ENCODE peak calls at places on chromosomes 2 and 18, in nine cellular contexts. One of them, this sample, is unnamed. For H3K4me1, the result is how much of the 10 kb centered on the place peaks cover.

GRCh38 chr18:49447810-49448745 is 12.4 kb downstream of the DYM start:
- DNase-seq in pancreas: no peak
- DNase-seq in ascending aorta: no peak
- DNase-seq in fibroblast of lung: peak
- DNase-seq in adrenal gland: peak
- DNase-seq in upper lobe of right lung: no peak
- DNase-seq in body of pancreas: no peak
- DNase-seq in ovary: no peak
- DNase-seq in mammary epithelial cell: peak
- DNase-seq in this sample: no peak

GRCh38 chr2:73134471-73134870 is 21.7 kb upstream of the RAB11FIP5 start:
- DNase-seq in fibroblast of lung: no peak
- DNase-seq in mammary epithelial cell: no peak
- DNase-seq in adrenal gland: no peak
- DNase-seq in body of pancreas: no peak
- DNase-seq in ascending aorta: no peak
- DNase-seq in pancreas: no peak
- DNase-seq in upper lobe of right lung: no peak
- DNase-seq in ovary: no peak
- DNase-seq in this sample: no peak

GRCh38 chr2:236879416-236879963 is 206.2 kb upstream of the COPS8 start:
- DNase-seq in pancreas: no peak
- DNase-seq in adrenal gland: no peak
- DNase-seq in mammary epithelial cell: no peak
- DNase-seq in upper lobe of right lung: no peak
- DNase-seq in fibroblast of lung: no peak
- DNase-seq in ovary: no peak
- DNase-seq in body of pancreas: no peak
- DNase-seq in ascending aorta: no peak
- DNase-seq in this sample: peak

GRCh38 chr2:43609304-43609883 is 13.6 kb upstream of the THADA start:
- DNase-seq in mammary epithelial cell: peak
- DNase-seq in pancreas: no peak
- DNase-seq in upper lobe of right lung: no peak
- DNase-seq in ovary: no peak
- DNase-seq in adrenal gland: peak
- DNase-seq in ascending aorta: no peak
- DNase-seq in fibroblast of lung: peak
- DNase-seq in body of pancreas: peak
- DNase-seq in this sample: peak

GRCh38 chr2:20584045-20584636 is 66.8 kb downstream of the HS1BP3 start:
- DNase-seq in body of pancreas: no peak
- DNase-seq in ascending aorta: no peak
- DNase-seq in ovary: no peak
- DNase-seq in mammary epithelial cell: peak
- DNase-seq in fibroblast of lung: no peak
- DNase-seq in pancreas: no peak
- DNase-seq in upper lobe of right lung: peak
- DNase-seq in adrenal gland: peak
- DNase-seq in this sample: no peak

GRCh38 chr18:2534906-2535305 is 36.4 kb downstream of the METTL4 start:
- DNase-seq in ascending aorta: no peak
- DNase-seq in pancreas: no peak
- DNase-seq in fibroblast of lung: no peak
- DNase-seq in upper lobe of right lung: no peak
- DNase-seq in adrenal gland: no peak
- DNase-seq in body of pancreas: no peak
- DNase-seq in mammary epithelial cell: no peak
- DNase-seq in ovary: no peak
- DNase-seq in this sample: no peak

GRCh38 chr2:44433841-44434240 is 72.1 kb downstream of the CAMKMT start:
- DNase-seq in body of pancreas: no peak
- DNase-seq in ascending aorta: no peak
- DNase-seq in mammary epithelial cell: peak
- DNase-seq in adrenal gland: no peak
- DNase-seq in fibroblast of lung: no peak
- DNase-seq in upper lobe of right lung: no peak
- DNase-seq in ovary: no peak
- DNase-seq in pancreas: no peak
- DNase-seq in this sample: no peak

GRCh38 chr2:15673919-15674636 is 82.4 kb downstream of the DDX1 start:
- DNase-seq in upper lobe of right lung: no peak
- DNase-seq in mammary epithelial cell: no peak
- DNase-seq in adrenal gland: no peak
- DNase-seq in ascending aorta: no peak
- DNase-seq in pancreas: no peak
- DNase-seq in fibroblast of lung: peak
- DNase-seq in ovary: no peak
- DNase-seq in body of pancreas: peak
- DNase-seq in this sample: no peak

GRCh38 chr2:69616755-69617154 is 26.8 kb downstream of the AAK1 start:
- DNase-seq in ovary: no peak
- DNase-seq in ascending aorta: no peak
- DNase-seq in fibroblast of lung: no peak
- DNase-seq in pancreas: no peak
- DNase-seq in upper lobe of right lung: no peak
- DNase-seq in adrenal gland: no peak
- DNase-seq in body of pancreas: no peak
- DNase-seq in mammary epithelial cell: peak
- DNase-seq in this sample: no peak

GRCh38 chr2:113148606-113149552 is 21.5 kb downstream of the IL1RN start:
- DNase-seq in body of pancreas: no peak
- DNase-seq in adrenal gland: no peak
- DNase-seq in upper lobe of right lung: no peak
- DNase-seq in mammary epithelial cell: peak
- DNase-seq in pancreas: no peak
- DNase-seq in ovary: no peak
- DNase-seq in ascending aorta: no peak
- DNase-seq in fibroblast of lung: no peak
- DNase-seq in this sample: no peak

GRCh38 chr2:58215429-58215828 is 25.7 kb downstream of the FANCL start:
- DNase-seq in mammary epithelial cell: no peak
- DNase-seq in fibroblast of lung: peak
- DNase-seq in upper lobe of right lung: no peak
- DNase-seq in ascending aorta: no peak
- DNase-seq in adrenal gland: peak
- DNase-seq in ovary: no peak
- DNase-seq in pancreas: no peak
- DNase-seq in body of pancreas: peak
- DNase-seq in this sample: no peak

GRCh38 chr18:45835057-45835634 is 9.7 kb downstream of the SIGLEC15 start:
- DNase-seq in adrenal gland: no peak
- DNase-seq in fibroblast of lung: no peak
- DNase-seq in ovary: no peak
- DNase-seq in body of pancreas: no peak
- DNase-seq in upper lobe of right lung: no peak
- DNase-seq in ascending aorta: no peak
- DNase-seq in mammary epithelial cell: no peak
- DNase-seq in pancreas: no peak
- DNase-seq in this sample: no peak

GRCh38 chr18:45837283-45838070 is 12.0 kb downstream of the SIGLEC15 start:
- DNase-seq in ascending aorta: no peak
- DNase-seq in mammary epithelial cell: no peak
- DNase-seq in ovary: no peak
- DNase-seq in fibroblast of lung: peak
- DNase-seq in upper lobe of right lung: peak
- DNase-seq in body of pancreas: peak
- DNase-seq in pancreas: no peak
- DNase-seq in adrenal gland: peak
- DNase-seq in this sample: no peak

GRCh38 chr18:45834303-45834702 is 8.8 kb downstream of the SIGLEC15 start:
- DNase-seq in upper lobe of right lung: no peak
- DNase-seq in ovary: no peak
- DNase-seq in mammary epithelial cell: no peak
- DNase-seq in body of pancreas: no peak
- DNase-seq in adrenal gland: no peak
- DNase-seq in fibroblast of lung: no peak
- DNase-seq in ascending aorta: no peak
- DNase-seq in pancreas: no peak
- DNase-seq in this sample: no peak

GRCh38 chr18:45838302-45839070 is 13.0 kb downstream of the SIGLEC15 start:
- DNase-seq in mammary epithelial cell: no peak
- DNase-seq in fibroblast of lung: no peak
- DNase-seq in pancreas: peak
- DNase-seq in adrenal gland: no peak
- DNase-seq in upper lobe of right lung: no peak
- DNase-seq in ascending aorta: no peak
- DNase-seq in ovary: no peak
- DNase-seq in body of pancreas: no peak
- DNase-seq in this sample: no peak

GRCh38 chr18:45836242-45837215 is 11.1 kb downstream of the SIGLEC15 start:
- DNase-seq in body of pancreas: no peak
- DNase-seq in upper lobe of right lung: no peak
- DNase-seq in mammary epithelial cell: no peak
- DNase-seq in fibroblast of lung: no peak
- DNase-seq in ovary: no peak
- DNase-seq in ascending aorta: no peak
- DNase-seq in adrenal gland: no peak
- DNase-seq in pancreas: no peak
- DNase-seq in this sample: no peak
- TF ChIP-seq CTCF in body of pancreas: no peak
- TF ChIP-seq CTCF in upper lobe of right lung: no peak
- TF ChIP-seq CTCF in mammary epithelial cell: no peak
- TF ChIP-seq CTCF in fibroblast of lung: no peak
- TF ChIP-seq CTCF in ovary: no peak
- TF ChIP-seq CTCF in ascending aorta: no peak
- TF ChIP-seq CTCF in adrenal gland: no peak
- TF ChIP-seq CTCF in pancreas: no peak
- TF ChIP-seq CTCF in this sample: no peak

GRCh38 chr2:40282428-40282827 is 169.5 kb downstream of the SLC8A1 start:
- DNase-seq in ascending aorta: no peak
- DNase-seq in pancreas: no peak
- DNase-seq in body of pancreas: no peak
- DNase-seq in mammary epithelial cell: no peak
- DNase-seq in fibroblast of lung: peak
- DNase-seq in ovary: no peak
- DNase-seq in upper lobe of right lung: no peak
- DNase-seq in adrenal gland: no peak
- DNase-seq in this sample: no peak
- H3K4me1 ChIP-seq in ascending aorta: under half
- H3K4me1 ChIP-seq in pancreas: under half
- H3K4me1 ChIP-seq in body of pancreas: under half
- H3K4me1 ChIP-seq in mammary epithelial cell: under half
- H3K4me1 ChIP-seq in fibroblast of lung: under half
- H3K4me1 ChIP-seq in ovary: under half
- H3K4me1 ChIP-seq in upper lobe of right lung: under half
- H3K4me1 ChIP-seq in adrenal gland: under half
- H3K4me1 ChIP-seq in this sample: under half

GRCh38 chr2:31413025-31413424 is 1.5 kb downstream of the XDH start:
- DNase-seq in fibroblast of lung: peak
- DNase-seq in ascending aorta: no peak
- DNase-seq in ovary: no peak
- DNase-seq in upper lobe of right lung: no peak
- DNase-seq in body of pancreas: no peak
- DNase-seq in pancreas: no peak
- DNase-seq in adrenal gland: no peak
- DNase-seq in mammary epithelial cell: no peak
- DNase-seq in this sample: no peak

GRCh38 chr2:31414601-31415241 is at the start of gene XDH:
- DNase-seq in ascending aorta: no peak
- DNase-seq in pancreas: no peak
- DNase-seq in adrenal gland: no peak
- DNase-seq in ovary: no peak
- DNase-seq in fibroblast of lung: no peak
- DNase-seq in body of pancreas: peak
- DNase-seq in mammary epithelial cell: peak
- DNase-seq in upper lobe of right lung: no peak
- DNase-seq in this sample: no peak

GRCh38 chr2:31415421-31415820 is 879 bp upstream of the XDH start:
- DNase-seq in adrenal gland: no peak
- DNase-seq in body of pancreas: no peak
- DNase-seq in upper lobe of right lung: no peak
- DNase-seq in ovary: no peak
- DNase-seq in ascending aorta: no peak
- DNase-seq in fibroblast of lung: no peak
- DNase-seq in mammary epithelial cell: no peak
- DNase-seq in pancreas: no peak
- DNase-seq in this sample: no peak

GRCh38 chr2:31411771-31412170 is 2.8 kb downstream of the XDH start:
- DNase-seq in ovary: no peak
- DNase-seq in mammary epithelial cell: peak
- DNase-seq in body of pancreas: no peak
- DNase-seq in pancreas: no peak
- DNase-seq in fibroblast of lung: no peak
- DNase-seq in ascending aorta: no peak
- DNase-seq in upper lobe of right lung: no peak
- DNase-seq in adrenal gland: no peak
- DNase-seq in this sample: no peak

DNA sequence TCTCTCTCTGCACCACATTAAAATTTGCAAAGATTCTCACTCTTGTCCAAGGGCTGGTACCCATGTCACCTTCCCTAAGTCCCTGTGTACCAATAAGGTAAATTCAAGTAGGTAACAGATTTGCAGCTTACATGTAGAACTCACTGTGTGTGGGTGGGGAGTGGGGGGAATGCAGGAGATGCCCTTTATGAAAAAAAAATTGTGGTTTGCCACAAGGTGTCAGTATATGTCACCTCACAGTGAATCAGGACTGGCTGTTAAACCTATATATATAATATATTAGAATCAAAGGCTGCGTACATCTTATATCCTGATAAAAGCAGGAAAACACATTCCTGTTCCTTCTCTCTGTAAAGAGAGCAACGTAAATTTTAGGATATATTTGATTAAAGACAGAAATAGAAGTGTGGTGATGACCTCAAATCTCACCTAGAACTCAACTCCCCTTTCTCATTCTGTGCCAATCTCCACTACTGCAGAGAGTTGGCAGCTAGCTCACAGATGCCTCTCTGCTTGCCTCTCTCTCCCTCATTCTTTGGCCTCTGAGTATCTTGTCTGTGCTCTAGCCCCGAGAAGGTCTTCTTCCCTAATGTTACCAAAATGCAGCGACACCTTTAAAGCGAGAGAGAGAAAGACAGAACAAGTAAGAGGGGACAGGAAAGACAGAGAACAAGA is 529 bp downstream of the XDH start:
- DNase-seq in ascending aorta: no peak
- DNase-seq in upper lobe of right lung: no peak
- DNase-seq in ovary: no peak
- DNase-seq in mammary epithelial cell: no peak
- DNase-seq in adrenal gland: no peak
- DNase-seq in body of pancreas: no peak
- DNase-seq in pancreas: no peak
- DNase-seq in fibroblast of lung: no peak
- DNase-seq in this sample: no peak
- TF ChIP-seq CTCF in ascending aorta: no peak
- TF ChIP-seq CTCF in upper lobe of right lung: no peak
- TF ChIP-seq CTCF in ovary: no peak
- TF ChIP-seq CTCF in mammary epithelial cell: peak
- TF ChIP-seq CTCF in adrenal gland: no peak
- TF ChIP-seq CTCF in body of pancreas: peak
- TF ChIP-seq CTCF in pancreas: no peak
- TF ChIP-seq CTCF in fibroblast of lung: peak
- TF ChIP-seq CTCF in this sample: no peak

DNA sequence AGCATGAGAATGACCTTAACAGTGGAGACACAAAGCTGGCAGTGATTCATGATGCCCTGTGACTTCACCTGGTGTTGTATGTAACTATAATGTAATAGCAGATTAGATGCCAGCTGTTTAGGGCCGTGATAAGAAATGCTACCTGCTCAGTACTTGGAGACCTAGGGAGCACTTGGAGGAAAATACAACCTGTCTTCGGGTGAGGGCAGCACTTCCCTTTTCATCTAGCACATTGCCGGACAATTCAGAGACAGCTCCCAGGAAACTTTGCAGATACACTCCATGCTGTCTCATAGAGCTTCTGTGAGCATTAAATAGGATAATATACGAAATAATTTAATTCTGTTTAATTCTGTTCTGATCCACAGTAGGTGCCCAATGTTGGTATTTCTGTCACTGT is 668.5 kb downstream of the TSN start:
- DNase-seq in upper lobe of right lung: no peak
- DNase-seq in adrenal gland: no peak
- DNase-seq in body of pancreas: peak
- DNase-seq in pancreas: no peak
- DNase-seq in ascending aorta: no peak
- DNase-seq in mammary epithelial cell: no peak
- DNase-seq in fibroblast of lung: no peak
- DNase-seq in ovary: no peak
- DNase-seq in this sample: no peak
- H3K4me1 ChIP-seq in upper lobe of right lung: under half
- H3K4me1 ChIP-seq in adrenal gland: under half
- H3K4me1 ChIP-seq in body of pancreas: under half
- H3K4me1 ChIP-seq in pancreas: under half
- H3K4me1 ChIP-seq in ascending aorta: under half
- H3K4me1 ChIP-seq in mammary epithelial cell: under half
- H3K4me1 ChIP-seq in fibroblast of lung: under half
- H3K4me1 ChIP-seq in ovary: under half
- H3K4me1 ChIP-seq in this sample: under half

This sample was measured in tibial nerve.